ENCODE peak calls at places on chromosomes 6 and 20, in nine cellular contexts. X is cardiac fibroblast, Q is bronchial epithelial cell, M is NT2/D1, A is AG09309, O is brain microvascular endothelial cell, S is GM23248, H is small intestine, Y is psoas muscle. P is an unnamed sample.

GRCh38 chr20:46970937-46971630 is 76.4 kb downstream of the EYA2 start:
- DNase-seq in A (no peak), Y (no peak), O (peak; percentile 82), Q (peak; percentile 95), M (peak; percentile 80), H (peak; percentile 27), X (peak; percentile 79), S (peak; percentile 86), P (peak; percentile 47)

GRCh38 chr20:52076164-52076563 is 115.4 kb downstream of the ZFP64 start:
- DNase-seq in M (no peak), A (no peak), Q (no peak), Y (no peak), X (peak; percentile 5), S (peak; percentile 7), O (peak; percentile 22), H (no peak), P (no peak)

GRCh38 chr6:44049163-44049988 is 77.9 kb downstream of the MRPL14 start:
- DNase-seq in A (no peak), O (no peak), X (peak; percentile 72), M (no peak), S (peak; percentile 84), Q (peak; percentile 73), H (peak; percentile 33), Y (no peak), P (no peak)

GRCh38 chr20:20492521-20493334 is 124.8 kb downstream of the INSM1 start:
- DNase-seq in X (peak; percentile 18), M (no peak), H (no peak), O (no peak), Y (no peak), A (no peak), Q (no peak), S (no peak), P (no peak)

GRCh38 chr6:81933648-81934047 is 181.2 kb upstream of the TENT5A start:
- DNase-seq in A (no peak), O (no peak), S (peak; percentile 21), M (no peak), X (no peak), Q (peak; percentile 49), Y (no peak), H (peak; percentile 57), P (no peak)

GRCh38 chr6:137866200-137866913 is 702 bp upstream of the TNFAIP3 start:
- DNase-seq in M (no peak), S (no peak), H (no peak), O (no peak), Y (no peak), Q (no peak), X (no peak), A (no peak), P (no peak)

GRCh38 chr6:167685654-167686053 is 141.1 kb upstream of the AFDN start:
- DNase-seq in M (no peak), Y (no peak), A (no peak), X (no peak), O (no peak), H (no peak), Q (no peak), S (no peak), P (no peak)

GRCh38 chr6:21840428-21840827 is 246.9 kb downstream of the SOX4 start:
- DNase-seq in Q (peak; percentile 88), A (no peak), Y (no peak), S (no peak), H (no peak), O (peak; percentile 27), X (peak; percentile 54), M (no peak), P (no peak)

GRCh38 chr20:39081255-39081654 is 119.1 kb downstream of the DHX35 start:
- DNase-seq in Q (peak; percentile 65), A (peak; percentile 32), X (peak; percentile 85), M (peak; percentile 77), Y (peak; percentile 80), S (peak; percentile 57), O (peak; percentile 79), H (peak; percentile 78), P (peak; percentile 23)

GRCh38 chr6:87755697-87756671 is 54.0 kb upstream of the AKIRIN2 start:
- DNase-seq in S (peak; percentile 73), A (no peak), H (no peak), Q (peak; percentile 20), O (peak; percentile 3), Y (no peak), M (no peak), X (peak; percentile 37), P (no peak)

GRCh38 chr6:78076371-78076770 is 423.5 kb downstream of the MEI4 start:
- DNase-seq in Q (no peak), X (no peak), Y (no peak), M (no peak), S (no peak), A (no peak), H (no peak), O (no peak), P (no peak)

GRCh38 chr6:8549381-8549780 is 114.0 kb upstream of the SLC35B3 start:
- DNase-seq in Q (no peak), H (no peak), O (no peak), M (no peak), A (no peak), S (no peak), X (no peak), Y (no peak), P (no peak)

GRCh38 chr20:57770852-57771746 is 61.3 kb upstream of the PMEPA1 start:
- DNase-seq in H (no peak), M (no peak), Y (no peak), X (no peak), O (no peak), A (no peak), Q (no peak), S (no peak), P (no peak)

GRCh38 chr6:142478117-142478516 is 176.3 kb downstream of the ADGRG6 start:
- DNase-seq in A (no peak), S (peak; percentile 69), M (peak; percentile 6), X (peak; percentile 30), H (no peak), Y (no peak), O (peak; percentile 64), Q (peak; percentile 70), P (no peak)

GRCh38 chr6:106300944-106301343 is 24.6 kb downstream of the ATG5 start:
- DNase-seq in O (no peak), Q (peak; percentile 51), A (peak; percentile 31), H (peak; percentile 29), S (peak; percentile 75), Y (no peak), X (peak; percentile 68), M (no peak), P (no peak)

GRCh38 chr6:3195377-3195694 is 32.1 kb downstream of the TUBB2B start:
- DNase-seq in O (no peak), Q (no peak), Y (no peak), M (no peak), S (no peak), X (no peak), A (no peak), H (no peak), P (no peak)

GRCh38 chr6:85641522-85641915 is 1.2 kb downstream of the SYNCRIP start:
- DNase-seq in O (no peak), A (no peak), Q (peak; percentile 47), H (no peak), Y (no peak), X (no peak), M (no peak), S (peak; percentile 65), P (no peak)

GRCh38 chr20:59566631-59567524 is 37.5 kb upstream of the PHACTR3 start:
- DNase-seq in M (no peak), O (no peak), H (peak; percentile 7), A (no peak), Y (no peak), S (no peak), Q (no peak), X (no peak), P (no peak)

GRCh38 chr20:36439040-36439730 is 102.1 kb upstream of the MYL9 start:
- DNase-seq in M (peak; percentile 56), Y (peak; percentile 79), A (no peak), H (peak; percentile 41), S (peak; percentile 70), Q (peak; percentile 32), X (peak; percentile 71), O (peak; percentile 43), P (no peak)

GRCh38 chr6:156715839-156716238 is 61.3 kb upstream of the ARID1B start:
- DNase-seq in Y (no peak), A (no peak), O (no peak), S (no peak), M (no peak), X (no peak), Q (no peak), H (peak; percentile 87), P (no peak)

GRCh38 chr6:4962905-4963304 is 40.9 kb downstream of the RPP40 start:
- DNase-seq in X (no peak), A (no peak), H (no peak), Q (no peak), S (peak; percentile 23), O (peak; percentile 12), Y (no peak), M (no peak), P (no peak)

GRCh38 chr6:33586108-33586640 is 6.1 kb upstream of the BAK1 start:
- DNase-seq in O (no peak), S (no peak), X (no peak), Y (no peak), Q (no peak), M (no peak), A (no peak), H (no peak), P (no peak)
- H3K4me3 ChIP-seq in O (no peak overlapping the region), S (no peak overlapping the region), X (no peak overlapping the region), Y (peak overlapping the region; percentile 39), Q (no peak overlapping the region), M (no peak overlapping the region), A (no peak overlapping the region), H (no peak overlapping the region), P (no peak overlapping the region)

DNA sequence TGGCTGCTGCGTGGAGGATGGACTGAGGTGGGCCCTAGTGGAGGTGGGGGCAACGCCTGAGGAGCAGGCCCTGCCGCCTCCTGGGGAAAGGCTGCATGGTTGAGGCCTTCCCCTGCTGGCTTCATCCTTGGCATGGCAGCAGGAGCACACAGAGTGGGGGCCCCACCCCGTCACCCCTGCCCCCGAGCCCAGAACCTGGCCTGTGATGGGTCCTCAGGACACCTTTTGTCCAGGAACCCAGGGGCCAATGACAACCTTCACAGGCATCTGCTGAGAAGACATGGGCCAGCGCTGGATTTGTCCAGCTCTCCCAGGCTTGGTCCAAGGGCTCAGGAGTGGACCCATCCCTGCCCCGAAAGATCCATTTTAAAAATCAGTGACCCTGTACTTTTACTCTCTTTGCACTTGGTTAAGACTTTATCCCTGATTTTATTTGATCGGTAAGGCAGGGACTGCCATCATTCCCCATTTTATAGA is 575 bp upstream of the SLC17A9 start:
- DNase-seq in S (no peak), H (no peak), A (no peak), M (no peak), O (no peak), X (no peak), Q (no peak), Y (peak; percentile 42), P (no peak)
- H3K4me3 ChIP-seq in S (peak overlapping the region; percentile 73), H (peak overlapping the region; percentile 32), A (peak overlapping the region; percentile 71), M (no peak overlapping the region), O (peak overlapping the region; percentile 57), X (no peak overlapping the region), Q (no peak overlapping the region), Y (peak overlapping the region; percentile 58), P (peak overlapping the region; percentile 12)

GRCh38 chr6:12293234-12293930 is 3.2 kb downstream of the EDN1 start:
- DNase-seq in A (no peak), Q (no peak), X (no peak), M (no peak), O (no peak), S (no peak), H (no peak), Y (no peak), P (no peak)
- H3K4me3 ChIP-seq in A (no peak overlapping the region), Q (no peak overlapping the region), X (peak overlapping the region; percentile 65), M (no peak overlapping the region), O (no peak overlapping the region), S (no peak overlapping the region), H (no peak overlapping the region), Y (no peak overlapping the region), P (no peak overlapping the region)

GRCh38 chr6:135866445-135867143 is 15.1 kb downstream of the PDE7B start:
- DNase-seq in Q (no peak), X (no peak), H (no peak), O (no peak), Y (no peak), S (no peak), M (no peak), A (no peak), P (no peak)
- H3K4me3 ChIP-seq in Q (no peak overlapping the region), X (no peak overlapping the region), H (no peak overlapping the region), O (no peak overlapping the region), Y (peak overlapping the region; percentile 62), S (no peak overlapping the region), M (no peak overlapping the region), A (no peak overlapping the region), P (no peak overlapping the region)

P was measured in skeletal muscle cell.